ENCODE peak calls at places on chromosomes 16 and 17, in seven cellular contexts. One of them, this sample, is unnamed.

GRCh38 chr16:50696575-50697420 is 3.4 kb downstream of the NOD2 start:
- DNase-seq in body of pancreas: peak; percentile 35
- DNase-seq in fibroblast of lung: peak; percentile 46
- DNase-seq in thoracic aorta: peak; percentile 50
- DNase-seq in ovary: peak; percentile 63
- DNase-seq in neural progenitor cell: no peak
- DNase-seq in CD8-positive, alpha-beta T cell: peak; percentile 48
- DNase-seq in this sample: peak; percentile 91

GRCh38 chr17:46822388-46822921 is 4.0 kb upstream of the WNT3 start:
- DNase-seq in body of pancreas: peak; percentile 44
- DNase-seq in fibroblast of lung: no peak
- DNase-seq in thoracic aorta: no peak
- DNase-seq in ovary: no peak
- DNase-seq in neural progenitor cell: no peak
- DNase-seq in CD8-positive, alpha-beta T cell: peak; percentile 47
- DNase-seq in this sample: peak; percentile 14

GRCh38 chr16:86966781-86967180 is 350.4 kb downstream of the C16orf95 start:
- DNase-seq in body of pancreas: no peak
- DNase-seq in fibroblast of lung: no peak
- DNase-seq in thoracic aorta: no peak
- DNase-seq in ovary: no peak
- DNase-seq in neural progenitor cell: no peak
- DNase-seq in CD8-positive, alpha-beta T cell: no peak
- DNase-seq in this sample: no peak

GRCh38 chr17:75806822-75807500 is 22.4 kb downstream of the UNK start:
- DNase-seq in body of pancreas: no peak
- DNase-seq in fibroblast of lung: no peak
- DNase-seq in thoracic aorta: no peak
- DNase-seq in ovary: no peak
- DNase-seq in neural progenitor cell: no peak
- DNase-seq in CD8-positive, alpha-beta T cell: no peak
- DNase-seq in this sample: no peak

GRCh38 chr17:44987194-44987882 is 19.2 kb upstream of the C1QL1 start:
- DNase-seq in body of pancreas: no peak
- DNase-seq in fibroblast of lung: no peak
- DNase-seq in thoracic aorta: no peak
- DNase-seq in ovary: no peak
- DNase-seq in neural progenitor cell: peak; percentile 64
- DNase-seq in CD8-positive, alpha-beta T cell: no peak
- DNase-seq in this sample: no peak

GRCh38 chr17:4796550-4796915 is 569 bp downstream of the PSMB6 start:
- DNase-seq in body of pancreas: no peak
- DNase-seq in fibroblast of lung: peak; percentile 47
- DNase-seq in thoracic aorta: no peak
- DNase-seq in ovary: no peak
- DNase-seq in neural progenitor cell: peak; percentile 70
- DNase-seq in CD8-positive, alpha-beta T cell: no peak
- DNase-seq in this sample: peak; percentile 27

GRCh38 chr17:57349533-57350227 is 93.4 kb downstream of the MSI2 start:
- DNase-seq in body of pancreas: no peak
- DNase-seq in fibroblast of lung: no peak
- DNase-seq in thoracic aorta: no peak
- DNase-seq in ovary: no peak
- DNase-seq in neural progenitor cell: no peak
- DNase-seq in CD8-positive, alpha-beta T cell: no peak
- DNase-seq in this sample: no peak

GRCh38 chr16:59212492-59213024 is 478.4 kb upstream of the GOT2 start:
- DNase-seq in body of pancreas: no peak
- DNase-seq in fibroblast of lung: peak; percentile 54
- DNase-seq in thoracic aorta: no peak
- DNase-seq in ovary: no peak
- DNase-seq in neural progenitor cell: no peak
- DNase-seq in CD8-positive, alpha-beta T cell: no peak
- DNase-seq in this sample: no peak

GRCh38 chr17:47276868-47277267 is 23.2 kb downstream of the ITGB3 start:
- DNase-seq in body of pancreas: peak; percentile 66
- DNase-seq in fibroblast of lung: peak; percentile 82
- DNase-seq in thoracic aorta: no peak
- DNase-seq in ovary: peak; percentile 66
- DNase-seq in neural progenitor cell: peak; percentile 70
- DNase-seq in CD8-positive, alpha-beta T cell: no peak
- DNase-seq in this sample: peak; percentile 58

GRCh38 chr17:15279011-15279477 is 13.9 kb upstream of the PMP22 start:
- DNase-seq in body of pancreas: no peak
- DNase-seq in fibroblast of lung: peak; percentile 93
- DNase-seq in thoracic aorta: no peak
- DNase-seq in ovary: no peak
- DNase-seq in neural progenitor cell: no peak
- DNase-seq in CD8-positive, alpha-beta T cell: no peak
- DNase-seq in this sample: no peak

GRCh38 chr17:74389094-74389753 is 21.9 kb downstream of the GPR142 start:
- DNase-seq in body of pancreas: no peak
- DNase-seq in fibroblast of lung: no peak
- DNase-seq in thoracic aorta: no peak
- DNase-seq in ovary: no peak
- DNase-seq in neural progenitor cell: no peak
- DNase-seq in CD8-positive, alpha-beta T cell: no peak
- DNase-seq in this sample: no peak

GRCh38 chr17:19401321-19402010 is 9.6 kb upstream of the RNF112 start:
- DNase-seq in body of pancreas: no peak
- DNase-seq in fibroblast of lung: no peak
- DNase-seq in thoracic aorta: no peak
- DNase-seq in ovary: no peak
- DNase-seq in neural progenitor cell: no peak
- DNase-seq in CD8-positive, alpha-beta T cell: no peak
- DNase-seq in this sample: peak; percentile 69

GRCh38 chr16:14475370-14476139 is 154.5 kb downstream of the PARN start:
- DNase-seq in body of pancreas: peak; percentile 45
- DNase-seq in fibroblast of lung: peak; percentile 64
- DNase-seq in thoracic aorta: no peak
- DNase-seq in ovary: no peak
- DNase-seq in neural progenitor cell: no peak
- DNase-seq in CD8-positive, alpha-beta T cell: no peak
- DNase-seq in this sample: no peak

GRCh38 chr17:27206447-27206846 is 87.5 kb upstream of the WSB1 start:
- DNase-seq in body of pancreas: no peak
- DNase-seq in fibroblast of lung: no peak
- DNase-seq in thoracic aorta: no peak
- DNase-seq in ovary: no peak
- DNase-seq in neural progenitor cell: no peak
- DNase-seq in CD8-positive, alpha-beta T cell: no peak
- DNase-seq in this sample: peak; percentile 16

GRCh38 chr17:19411641-19412040 is 609 bp downstream of the RNF112 start:
- DNase-seq in body of pancreas: no peak
- DNase-seq in fibroblast of lung: no peak
- DNase-seq in thoracic aorta: no peak
- DNase-seq in ovary: no peak
- DNase-seq in neural progenitor cell: no peak
- DNase-seq in CD8-positive, alpha-beta T cell: no peak
- DNase-seq in this sample: no peak

GRCh38 chr17:79866791-79867190 is 27.6 kb upstream of the CBX4 start:
- DNase-seq in body of pancreas: no peak
- DNase-seq in fibroblast of lung: no peak
- DNase-seq in thoracic aorta: no peak
- DNase-seq in ovary: no peak
- DNase-seq in neural progenitor cell: no peak
- DNase-seq in CD8-positive, alpha-beta T cell: no peak
- DNase-seq in this sample: no peak

GRCh38 chr16:11160676-11161115 is 95.3 kb downstream of the SOCS1 start:
- DNase-seq in body of pancreas: no peak
- DNase-seq in fibroblast of lung: peak; percentile 17
- DNase-seq in thoracic aorta: no peak
- DNase-seq in ovary: no peak
- DNase-seq in neural progenitor cell: no peak
- DNase-seq in CD8-positive, alpha-beta T cell: no peak
- DNase-seq in this sample: no peak

GRCh38 chr16:30741461-30741914 is 6.7 kb upstream of the PHKG2 start:
- DNase-seq in body of pancreas: peak; percentile 48
- DNase-seq in fibroblast of lung: peak; percentile 91
- DNase-seq in thoracic aorta: no peak
- DNase-seq in ovary: no peak
- DNase-seq in neural progenitor cell: no peak
- DNase-seq in CD8-positive, alpha-beta T cell: no peak
- DNase-seq in this sample: peak; percentile 72

GRCh38 chr16:66003196-66003595 is 363.3 kb upstream of the CDH5 start:
- DNase-seq in body of pancreas: no peak
- DNase-seq in fibroblast of lung: no peak
- DNase-seq in thoracic aorta: no peak
- DNase-seq in ovary: no peak
- DNase-seq in neural progenitor cell: no peak
- DNase-seq in CD8-positive, alpha-beta T cell: no peak
- DNase-seq in this sample: no peak

DNA sequence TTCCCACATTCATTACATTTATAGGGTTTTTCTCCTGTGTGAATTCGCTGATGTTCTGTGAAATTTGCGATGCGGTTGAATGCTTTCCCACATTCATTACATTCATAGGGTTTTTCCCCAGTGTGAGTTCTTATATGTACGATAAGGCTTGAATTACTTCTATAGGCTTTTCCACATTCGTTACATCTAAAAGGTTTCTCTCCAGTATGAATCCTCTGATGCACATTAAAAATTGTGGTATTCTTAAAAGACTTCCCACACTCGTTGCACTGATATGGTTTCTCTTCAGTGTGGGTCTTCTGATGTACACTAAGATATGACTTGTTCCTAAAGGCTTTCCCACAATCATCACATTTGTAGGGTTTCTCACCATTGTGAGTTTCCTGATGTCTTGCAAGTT is 30.4 kb downstream of the ZNF624 start:
- DNase-seq in body of pancreas: no peak
- DNase-seq in fibroblast of lung: no peak
- DNase-seq in thoracic aorta: no peak
- DNase-seq in ovary: no peak
- DNase-seq in neural progenitor cell: no peak
- DNase-seq in CD8-positive, alpha-beta T cell: no peak
- DNase-seq in this sample: no peak
- H3K9me3 ChIP-seq in body of pancreas: peaks cover 10% of the 10 kb centered on the region
- H3K9me3 ChIP-seq in fibroblast of lung: no peaks in the 10 kb centered on the region
- H3K9me3 ChIP-seq in thoracic aorta: peaks cover 89% of the 10 kb centered on the region
- H3K9me3 ChIP-seq in ovary: peaks cover 21% of the 10 kb centered on the region
- H3K9me3 ChIP-seq in neural progenitor cell: peaks cover 48% of the 10 kb centered on the region
- H3K9me3 ChIP-seq in CD8-positive, alpha-beta T cell: peaks cover 37% of the 10 kb centered on the region
- H3K9me3 ChIP-seq in this sample: peaks cover 89% of the 10 kb centered on the region

DNA sequence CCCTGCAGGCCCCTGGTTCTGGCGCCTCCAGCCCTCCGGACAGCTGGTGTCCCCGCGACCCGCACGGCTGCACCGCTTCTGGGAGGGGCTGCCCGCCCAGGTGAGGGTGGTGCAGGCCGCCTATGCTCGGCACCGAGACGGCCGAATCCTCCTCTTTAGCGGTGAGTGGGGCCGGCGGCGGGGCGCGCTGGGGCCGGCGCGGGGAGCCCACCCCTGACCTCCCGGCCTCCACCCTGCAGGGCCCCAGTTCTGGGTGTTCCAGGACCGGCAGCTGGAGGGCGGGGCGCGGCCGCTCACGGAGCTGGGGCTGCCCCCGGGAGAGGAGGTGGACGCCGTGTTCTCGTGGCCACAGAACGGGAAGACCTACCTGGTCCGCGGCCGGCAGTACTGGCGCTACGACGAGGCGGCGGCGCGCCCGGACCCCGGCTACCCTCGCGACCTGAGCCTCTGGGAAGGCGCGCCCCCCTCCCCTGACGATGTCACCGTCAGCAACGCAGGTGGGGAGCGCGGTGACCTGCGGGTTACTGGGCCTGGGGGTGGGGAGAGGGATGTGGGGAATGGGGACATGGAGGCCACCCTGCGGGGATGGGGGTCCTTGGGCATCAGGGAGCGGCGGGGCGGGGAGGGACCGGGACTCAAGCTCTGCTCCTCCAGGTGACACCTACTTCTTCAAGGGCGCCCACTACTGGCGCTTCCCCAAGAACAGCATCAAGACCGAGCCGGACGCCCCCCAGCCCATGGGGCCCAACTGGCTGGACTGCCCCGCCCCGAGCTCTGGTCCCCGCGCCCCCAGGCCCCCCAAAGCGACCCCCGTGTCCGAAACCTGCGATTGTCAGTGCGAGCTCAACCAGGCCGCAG is 7.0 kb upstream of the IL32 start:
- DNase-seq in body of pancreas: peak; percentile 61
- DNase-seq in fibroblast of lung: no peak
- DNase-seq in thoracic aorta: no peak
- DNase-seq in ovary: peak; percentile 43
- DNase-seq in neural progenitor cell: peak; percentile 80
- DNase-seq in CD8-positive, alpha-beta T cell: peak; percentile 55
- DNase-seq in this sample: peak; percentile 75
- H3K27ac ChIP-seq in body of pancreas: peak overlapping the region; percentile 90
- H3K27ac ChIP-seq in fibroblast of lung: peak overlapping the region; percentile 43
- H3K27ac ChIP-seq in thoracic aorta: peak overlapping the region; percentile 41
- H3K27ac ChIP-seq in ovary: no peak overlapping the region
- H3K27ac ChIP-seq in neural progenitor cell: no peak overlapping the region
- H3K27ac ChIP-seq in CD8-positive, alpha-beta T cell: peak overlapping the region; percentile 60
- H3K27ac ChIP-seq in this sample: peak overlapping the region; percentile 88

DNA sequence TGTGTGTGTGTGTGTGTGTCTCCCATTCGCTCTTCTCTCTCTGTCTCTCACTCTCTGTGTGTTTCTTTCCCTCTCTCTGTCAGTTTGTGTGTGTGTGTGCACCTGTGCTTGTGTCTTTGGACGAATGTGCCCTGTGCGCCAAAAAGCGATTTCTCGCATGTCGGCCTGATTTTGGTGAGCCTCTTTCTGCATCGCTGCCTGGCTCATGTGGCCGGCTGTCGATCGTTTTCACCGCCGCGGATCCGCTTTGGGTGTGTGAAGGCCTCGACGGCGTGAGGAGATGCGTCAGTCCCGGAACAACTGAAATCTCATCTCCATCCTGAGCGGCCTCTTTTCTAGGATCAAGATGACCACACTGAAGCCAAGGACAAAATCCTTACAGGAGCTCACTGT is 609.0 kb downstream of the KCNJ18 start:
- DNase-seq in body of pancreas: no peak
- DNase-seq in fibroblast of lung: no peak
- DNase-seq in thoracic aorta: no peak
- DNase-seq in ovary: no peak
- DNase-seq in neural progenitor cell: no peak
- DNase-seq in CD8-positive, alpha-beta T cell: no peak
- DNase-seq in this sample: no peak
- H3K9me3 ChIP-seq in body of pancreas: no peaks in the 10 kb centered on the region
- H3K9me3 ChIP-seq in fibroblast of lung: no peaks in the 10 kb centered on the region
- H3K9me3 ChIP-seq in thoracic aorta: no peaks in the 10 kb centered on the region
- H3K9me3 ChIP-seq in ovary: peaks cover 3% of the 10 kb centered on the region
- H3K9me3 ChIP-seq in neural progenitor cell: peaks cover under 1% of the 10 kb centered on the region
- H3K9me3 ChIP-seq in CD8-positive, alpha-beta T cell: no peaks in the 10 kb centered on the region
- H3K9me3 ChIP-seq in this sample: no peaks in the 10 kb centered on the region

GRCh38 chr17:66538776-66539175 is 236.4 kb downstream of the PRKCA start:
- DNase-seq in body of pancreas: no peak
- DNase-seq in fibroblast of lung: no peak
- DNase-seq in thoracic aorta: no peak
- DNase-seq in ovary: no peak
- DNase-seq in neural progenitor cell: no peak
- DNase-seq in CD8-positive, alpha-beta T cell: no peak
- DNase-seq in this sample: no peak

GRCh38 chr17:66531826-66532439 is 229.5 kb downstream of the PRKCA start:
- DNase-seq in body of pancreas: no peak
- DNase-seq in fibroblast of lung: peak; percentile 38
- DNase-seq in thoracic aorta: no peak
- DNase-seq in ovary: no peak
- DNase-seq in neural progenitor cell: no peak
- DNase-seq in CD8-positive, alpha-beta T cell: no peak
- DNase-seq in this sample: no peak

GRCh38 chr17:66535611-66536010 is 233.2 kb downstream of the PRKCA start:
- DNase-seq in body of pancreas: no peak
- DNase-seq in fibroblast of lung: no peak
- DNase-seq in thoracic aorta: no peak
- DNase-seq in ovary: no peak
- DNase-seq in neural progenitor cell: no peak
- DNase-seq in CD8-positive, alpha-beta T cell: no peak
- DNase-seq in this sample: no peak

GRCh38 chr17:66537518-66537917 is 235.1 kb downstream of the PRKCA start:
- DNase-seq in body of pancreas: no peak
- DNase-seq in fibroblast of lung: no peak
- DNase-seq in thoracic aorta: no peak
- DNase-seq in ovary: no peak
- DNase-seq in neural progenitor cell: no peak
- DNase-seq in CD8-positive, alpha-beta T cell: no peak
- DNase-seq in this sample: no peak

GRCh38 chr17:66533572-66533971 is 231.2 kb downstream of the PRKCA start:
- DNase-seq in body of pancreas: no peak
- DNase-seq in fibroblast of lung: peak; percentile 80
- DNase-seq in thoracic aorta: no peak
- DNase-seq in ovary: peak; percentile 37
- DNase-seq in neural progenitor cell: peak; percentile 84
- DNase-seq in CD8-positive, alpha-beta T cell: no peak
- DNase-seq in this sample: no peak
- H3K27ac ChIP-seq in body of pancreas: no peak overlapping the region
- H3K27ac ChIP-seq in fibroblast of lung: no peak overlapping the region
- H3K27ac ChIP-seq in thoracic aorta: no peak overlapping the region
- H3K27ac ChIP-seq in ovary: peak overlapping the region; percentile 18
- H3K27ac ChIP-seq in neural progenitor cell: peak overlapping the region; percentile 64
- H3K27ac ChIP-seq in CD8-positive, alpha-beta T cell: no peak overlapping the region
- H3K27ac ChIP-seq in this sample: peak overlapping the region; percentile 70

This sample was measured in transverse colon.